ENCODE peak calls at places on chromosome 4, in ten cellular contexts. One of them, this sample, is unnamed.

GRCh38 chr4:26212528-26212927 is 108.3 kb upstream of the RBPJ start:
- DNase-seq in GM12864: no peak
- DNase-seq in activated naive CD8-positive, alpha-beta T cell treated with anti-CD3 and anti-CD28 coated beads, Interleukin-2, amount 50 U/mL, for 24 hours: no peak
- DNase-seq in astrocyte of the hippocampus: no peak
- DNase-seq in germinal center: no peak
- DNase-seq in AG10803: no peak
- DNase-seq in T-helper 17 cell: no peak
- DNase-seq in left ventricle myocardium inferior: no peak
- DNase-seq in activated T-cell treated with anti-CD3 and anti-CD28 coated beads, Interleukin-2, amount 50 U/mL, for 72 hours: no peak
- DNase-seq in GM13976: no peak
- DNase-seq in this sample: no peak

GRCh38 chr4:51932261-51932660 is 87.9 kb downstream of the LRRC66 start:
- DNase-seq in T-helper 17 cell: no peak
- DNase-seq in activated naive CD8-positive, alpha-beta T cell treated with anti-CD3 and anti-CD28 coated beads, Interleukin-2, amount 50 U/mL, for 24 hours: no peak
- DNase-seq in AG10803: peak
- DNase-seq in astrocyte of the hippocampus: peak
- DNase-seq in left ventricle myocardium inferior: no peak
- DNase-seq in activated T-cell treated with anti-CD3 and anti-CD28 coated beads, Interleukin-2, amount 50 U/mL, for 72 hours: no peak
- DNase-seq in GM12864: no peak
- DNase-seq in germinal center: no peak
- DNase-seq in GM13976: no peak
- DNase-seq in this sample: no peak

GRCh38 chr4:108072300-108072699 is 82.6 kb downstream of the HADH start:
- DNase-seq in GM13976: no peak
- DNase-seq in GM12864: peak
- DNase-seq in activated naive CD8-positive, alpha-beta T cell treated with anti-CD3 and anti-CD28 coated beads, Interleukin-2, amount 50 U/mL, for 24 hours: peak
- DNase-seq in AG10803: no peak
- DNase-seq in astrocyte of the hippocampus: no peak
- DNase-seq in germinal center: no peak
- DNase-seq in left ventricle myocardium inferior: no peak
- DNase-seq in T-helper 17 cell: peak
- DNase-seq in activated T-cell treated with anti-CD3 and anti-CD28 coated beads, Interleukin-2, amount 50 U/mL, for 72 hours: peak
- DNase-seq in this sample: peak

GRCh38 chr4:169342906-169343560 is 72.3 kb upstream of the SH3RF1 start:
- DNase-seq in germinal center: no peak
- DNase-seq in T-helper 17 cell: no peak
- DNase-seq in left ventricle myocardium inferior: no peak
- DNase-seq in GM12864: no peak
- DNase-seq in astrocyte of the hippocampus: peak
- DNase-seq in activated naive CD8-positive, alpha-beta T cell treated with anti-CD3 and anti-CD28 coated beads, Interleukin-2, amount 50 U/mL, for 24 hours: no peak
- DNase-seq in AG10803: peak
- DNase-seq in activated T-cell treated with anti-CD3 and anti-CD28 coated beads, Interleukin-2, amount 50 U/mL, for 72 hours: no peak
- DNase-seq in GM13976: no peak
- DNase-seq in this sample: no peak

GRCh38 chr4:76748649-76749048 is 149.3 kb downstream of the SOWAHB start:
- DNase-seq in T-helper 17 cell: no peak
- DNase-seq in activated T-cell treated with anti-CD3 and anti-CD28 coated beads, Interleukin-2, amount 50 U/mL, for 72 hours: peak
- DNase-seq in GM12864: no peak
- DNase-seq in left ventricle myocardium inferior: no peak
- DNase-seq in activated naive CD8-positive, alpha-beta T cell treated with anti-CD3 and anti-CD28 coated beads, Interleukin-2, amount 50 U/mL, for 24 hours: peak
- DNase-seq in GM13976: peak
- DNase-seq in astrocyte of the hippocampus: peak
- DNase-seq in germinal center: peak
- DNase-seq in AG10803: peak
- DNase-seq in this sample: peak

GRCh38 chr4:128310266-128310697 is 22.7 kb upstream of the PGRMC2 start:
- DNase-seq in AG10803: no peak
- DNase-seq in left ventricle myocardium inferior: peak
- DNase-seq in astrocyte of the hippocampus: no peak
- DNase-seq in T-helper 17 cell: no peak
- DNase-seq in germinal center: no peak
- DNase-seq in GM12864: no peak
- DNase-seq in GM13976: no peak
- DNase-seq in activated T-cell treated with anti-CD3 and anti-CD28 coated beads, Interleukin-2, amount 50 U/mL, for 72 hours: no peak
- DNase-seq in activated naive CD8-positive, alpha-beta T cell treated with anti-CD3 and anti-CD28 coated beads, Interleukin-2, amount 50 U/mL, for 24 hours: no peak
- DNase-seq in this sample: no peak

GRCh38 chr4:122854444-122854843 is 27.8 kb downstream of the FGF2 start:
- DNase-seq in astrocyte of the hippocampus: no peak
- DNase-seq in left ventricle myocardium inferior: no peak
- DNase-seq in AG10803: peak
- DNase-seq in germinal center: no peak
- DNase-seq in T-helper 17 cell: no peak
- DNase-seq in activated T-cell treated with anti-CD3 and anti-CD28 coated beads, Interleukin-2, amount 50 U/mL, for 72 hours: no peak
- DNase-seq in GM13976: no peak
- DNase-seq in activated naive CD8-positive, alpha-beta T cell treated with anti-CD3 and anti-CD28 coated beads, Interleukin-2, amount 50 U/mL, for 24 hours: no peak
- DNase-seq in GM12864: no peak
- DNase-seq in this sample: no peak

GRCh38 chr4:142402925-142403324 is 443.2 kb downstream of the INPP4B start:
- DNase-seq in AG10803: peak
- DNase-seq in GM12864: no peak
- DNase-seq in germinal center: no peak
- DNase-seq in activated naive CD8-positive, alpha-beta T cell treated with anti-CD3 and anti-CD28 coated beads, Interleukin-2, amount 50 U/mL, for 24 hours: no peak
- DNase-seq in activated T-cell treated with anti-CD3 and anti-CD28 coated beads, Interleukin-2, amount 50 U/mL, for 72 hours: no peak
- DNase-seq in T-helper 17 cell: no peak
- DNase-seq in left ventricle myocardium inferior: no peak
- DNase-seq in GM13976: no peak
- DNase-seq in astrocyte of the hippocampus: no peak
- DNase-seq in this sample: no peak

GRCh38 chr4:124697441-124697840 is 15.1 kb downstream of the ANKRD50 start:
- DNase-seq in left ventricle myocardium inferior: no peak
- DNase-seq in T-helper 17 cell: no peak
- DNase-seq in GM13976: no peak
- DNase-seq in germinal center: no peak
- DNase-seq in astrocyte of the hippocampus: no peak
- DNase-seq in AG10803: no peak
- DNase-seq in activated naive CD8-positive, alpha-beta T cell treated with anti-CD3 and anti-CD28 coated beads, Interleukin-2, amount 50 U/mL, for 24 hours: no peak
- DNase-seq in GM12864: no peak
- DNase-seq in activated T-cell treated with anti-CD3 and anti-CD28 coated beads, Interleukin-2, amount 50 U/mL, for 72 hours: no peak
- DNase-seq in this sample: no peak

GRCh38 chr4:119735136-119735770 is 106.6 kb upstream of the PDE5A start:
- DNase-seq in GM13976: no peak
- DNase-seq in activated T-cell treated with anti-CD3 and anti-CD28 coated beads, Interleukin-2, amount 50 U/mL, for 72 hours: no peak
- DNase-seq in germinal center: no peak
- DNase-seq in activated naive CD8-positive, alpha-beta T cell treated with anti-CD3 and anti-CD28 coated beads, Interleukin-2, amount 50 U/mL, for 24 hours: no peak
- DNase-seq in GM12864: no peak
- DNase-seq in left ventricle myocardium inferior: no peak
- DNase-seq in AG10803: peak
- DNase-seq in T-helper 17 cell: no peak
- DNase-seq in astrocyte of the hippocampus: peak
- DNase-seq in this sample: no peak

GRCh38 chr4:56976283-56976877 is 1.0 kb downstream of the NOA1 start:
- DNase-seq in GM13976: peak
- DNase-seq in activated naive CD8-positive, alpha-beta T cell treated with anti-CD3 and anti-CD28 coated beads, Interleukin-2, amount 50 U/mL, for 24 hours: peak
- DNase-seq in activated T-cell treated with anti-CD3 and anti-CD28 coated beads, Interleukin-2, amount 50 U/mL, for 72 hours: peak
- DNase-seq in astrocyte of the hippocampus: peak
- DNase-seq in left ventricle myocardium inferior: no peak
- DNase-seq in AG10803: no peak
- DNase-seq in T-helper 17 cell: no peak
- DNase-seq in germinal center: no peak
- DNase-seq in GM12864: no peak
- DNase-seq in this sample: peak

GRCh38 chr4:184261246-184261645 is 43.6 kb upstream of the ENPP6 start:
- DNase-seq in GM13976: no peak
- DNase-seq in T-helper 17 cell: no peak
- DNase-seq in germinal center: no peak
- DNase-seq in GM12864: no peak
- DNase-seq in activated T-cell treated with anti-CD3 and anti-CD28 coated beads, Interleukin-2, amount 50 U/mL, for 72 hours: no peak
- DNase-seq in astrocyte of the hippocampus: no peak
- DNase-seq in activated naive CD8-positive, alpha-beta T cell treated with anti-CD3 and anti-CD28 coated beads, Interleukin-2, amount 50 U/mL, for 24 hours: no peak
- DNase-seq in AG10803: no peak
- DNase-seq in left ventricle myocardium inferior: no peak
- DNase-seq in this sample: peak

GRCh38 chr4:139954512-139954911 is 199.5 kb downstream of the MAML3 start:
- DNase-seq in left ventricle myocardium inferior: no peak
- DNase-seq in astrocyte of the hippocampus: no peak
- DNase-seq in GM13976: no peak
- DNase-seq in germinal center: no peak
- DNase-seq in activated T-cell treated with anti-CD3 and anti-CD28 coated beads, Interleukin-2, amount 50 U/mL, for 72 hours: no peak
- DNase-seq in AG10803: no peak
- DNase-seq in T-helper 17 cell: no peak
- DNase-seq in activated naive CD8-positive, alpha-beta T cell treated with anti-CD3 and anti-CD28 coated beads, Interleukin-2, amount 50 U/mL, for 24 hours: no peak
- DNase-seq in GM12864: no peak
- DNase-seq in this sample: no peak

GRCh38 chr4:80446248-80446647 is 110.7 kb downstream of the CFAP299 start:
- DNase-seq in T-helper 17 cell: no peak
- DNase-seq in activated naive CD8-positive, alpha-beta T cell treated with anti-CD3 and anti-CD28 coated beads, Interleukin-2, amount 50 U/mL, for 24 hours: no peak
- DNase-seq in GM13976: no peak
- DNase-seq in left ventricle myocardium inferior: no peak
- DNase-seq in astrocyte of the hippocampus: no peak
- DNase-seq in GM12864: no peak
- DNase-seq in germinal center: no peak
- DNase-seq in AG10803: peak
- DNase-seq in activated T-cell treated with anti-CD3 and anti-CD28 coated beads, Interleukin-2, amount 50 U/mL, for 72 hours: no peak
- DNase-seq in this sample: no peak

GRCh38 chr4:156898373-156899117 is 73.1 kb downstream of the PDGFC start:
- DNase-seq in astrocyte of the hippocampus: no peak
- DNase-seq in GM12864: no peak
- DNase-seq in activated naive CD8-positive, alpha-beta T cell treated with anti-CD3 and anti-CD28 coated beads, Interleukin-2, amount 50 U/mL, for 24 hours: no peak
- DNase-seq in germinal center: no peak
- DNase-seq in AG10803: peak
- DNase-seq in activated T-cell treated with anti-CD3 and anti-CD28 coated beads, Interleukin-2, amount 50 U/mL, for 72 hours: no peak
- DNase-seq in left ventricle myocardium inferior: no peak
- DNase-seq in T-helper 17 cell: no peak
- DNase-seq in GM13976: no peak
- DNase-seq in this sample: no peak

GRCh38 chr4:40722576-40723161 is 27.1 kb upstream of the NSUN7 start:
- DNase-seq in left ventricle myocardium inferior: no peak
- DNase-seq in astrocyte of the hippocampus: no peak
- DNase-seq in activated T-cell treated with anti-CD3 and anti-CD28 coated beads, Interleukin-2, amount 50 U/mL, for 72 hours: peak
- DNase-seq in AG10803: no peak
- DNase-seq in germinal center: peak
- DNase-seq in T-helper 17 cell: no peak
- DNase-seq in activated naive CD8-positive, alpha-beta T cell treated with anti-CD3 and anti-CD28 coated beads, Interleukin-2, amount 50 U/mL, for 24 hours: no peak
- DNase-seq in GM12864: peak
- DNase-seq in GM13976: peak
- DNase-seq in this sample: peak

This sample was measured in activated CD8-positive, alpha-beta T cell treated with anti-CD3 and anti-CD28 coated beads, Interleukin-2, amount 10 ng/mL, durations not matched to agents 7 days and 5 days.